ENCODE peak calls at places on chromosomes 1 and 21, in four cellular contexts. P is WTC11, H is HepG2, A is K562. I is an unnamed sample.

GRCh38 chr1:89523597-89524368 is 846 bp upstream of the LRRC8B start:
- DNase-seq in P (peak), H (peak), A (peak), I (no peak)

GRCh38 chr1:158121604-158122254 is 59.0 kb upstream of the CD1D start:
- DNase-seq in P (peak), H (peak), A (peak), I (no peak)

GRCh38 chr1:38551908-38552307 is 307.7 kb downstream of the RRAGC start:
- DNase-seq in P (no peak), H (no peak), A (no peak), I (no peak)

GRCh38 chr1:234573711-234574299 is 36.2 kb downstream of the IRF2BP2 start:
- DNase-seq in P (no peak), H (no peak), A (no peak), I (no peak)

GRCh38 chr1:221435510-221435909 is 306.4 kb downstream of the DUSP10 start:
- DNase-seq in P (no peak), H (peak), A (peak), I (no peak)

GRCh38 chr1:91817506-91817905 is 68.4 kb downstream of the TGFBR3 start:
- DNase-seq in P (no peak), H (no peak), A (no peak), I (no peak)

GRCh38 chr1:89834078-89834704 is 13.4 kb downstream of the LRRC8D start:
- DNase-seq in P (no peak), H (peak), A (no peak), I (no peak)

GRCh38 chr1:109788695-109789521 is 25.2 kb upstream of the EPS8L3 start:
- DNase-seq in P (peak), H (peak), A (peak), I (no peak)

GRCh38 chr1:15304708-15305326 is 57.8 kb downstream of the FHAD1 start:
- DNase-seq in P (peak), H (peak), A (peak), I (no peak)

GRCh38 chr1:240682166-240682565 is 70.2 kb upstream of the GREM2 start:
- DNase-seq in P (no peak), H (no peak), A (no peak), I (no peak)

GRCh38 chr1:178689769-178690168 is 35.3 kb upstream of the RALGPS2 start:
- DNase-seq in P (no peak), H (no peak), A (no peak), I (no peak)

GRCh38 chr1:156704930-156705320 is 458 bp downstream of the CRABP2 start:
- DNase-seq in P (peak), H (no peak), A (no peak), I (no peak)

GRCh38 chr1:54273092-54273836 is 73.3 kb downstream of the MRPL37 start:
- DNase-seq in P (peak), H (no peak), A (peak), I (peak)

GRCh38 chr1:85581802-85582686 is 1.5 kb downstream of the CCN1 start:
- DNase-seq in P (peak), H (peak), A (no peak), I (no peak)

GRCh38 chr1:64268653-64269557 is 65.5 kb downstream of the UBE2U start:
- DNase-seq in P (peak), H (peak), A (peak), I (peak)

GRCh38 chr1:165854101-165854845 is 26.9 kb downstream of the UCK2 start:
- DNase-seq in P (no peak), H (no peak), A (no peak), I (no peak)

GRCh38 chr1:186046437-186047233 is 312.4 kb downstream of the HMCN1 start:
- DNase-seq in P (no peak), H (no peak), A (peak), I (no peak)

GRCh38 chr1:36641776-36642175 is 159.1 kb upstream of the CSF3R start:
- DNase-seq in P (no peak), H (no peak), A (no peak), I (no peak)

GRCh38 chr1:207818971-207819451 is 67.2 kb downstream of the CD46 start:
- DNase-seq in P (no peak), H (no peak), A (no peak), I (no peak)

GRCh38 chr1:78730053-78730452 is 80.4 kb downstream of the IFI44 start:
- DNase-seq in P (no peak), H (no peak), A (no peak), I (no peak)

GRCh38 chr1:30612666-30613065 is 110.7 kb downstream of the MATN1 start:
- DNase-seq in P (no peak), H (no peak), A (no peak), I (no peak)

GRCh38 chr1:207959141-207959825 is 48.4 kb upstream of the CD34 start:
- DNase-seq in P (peak), H (no peak), A (no peak), I (no peak)

GRCh38 chr1:202365092-202365815 is 16.8 kb downstream of the PPP1R12B start:
- DNase-seq in P (no peak), H (no peak), A (no peak), I (no peak)

GRCh38 chr1:31609512-31609911 is 8.0 kb upstream of the HCRTR1 start:
- DNase-seq in P (no peak), H (no peak), A (no peak), I (no peak)

GRCh38 chr1:212981025-212981495 is 30.7 kb downstream of the VASH2 start:
- DNase-seq in P (peak), H (no peak), A (no peak), I (no peak)

GRCh38 chr1:219917851-219918466 is 10.4 kb downstream of the SLC30A10 start:
- DNase-seq in P (no peak), H (peak), A (no peak), I (no peak)

GRCh38 chr1:201946224-201946908 is at the start of gene LMOD1:
- DNase-seq in P (peak), H (peak), A (peak), I (no peak)

GRCh38 chr1:67307251-67308060 is at the start of gene IL12RB2:
- DNase-seq in P (peak), H (no peak), A (no peak), I (no peak)

GRCh38 chr21:28639742-28640141 is 352.9 kb downstream of the LTN1 start:
- DNase-seq in P (no peak), H (no peak), A (no peak), I (no peak)

GRCh38 chr1:2585318-2586092 is 1.1 kb upstream of the PRXL2B start:
- DNase-seq in P (no peak), H (peak), A (peak), I (no peak)

GRCh38 chr21:16185766-16186165 is 456.0 kb downstream of the USP25 start:
- DNase-seq in P (no peak), H (no peak), A (no peak), I (no peak)

GRCh38 chr1:110617589-110617988 is 11.4 kb upstream of the KCNA2 start:
- DNase-seq in P (no peak), H (no peak), A (no peak), I (no peak)

GRCh38 chr1:222068101-222068500 is 326.2 kb upstream of the DUSP10 start:
- DNase-seq in P (no peak), H (no peak), A (no peak), I (no peak)

GRCh38 chr1:23638786-23639241 is 52.8 kb upstream of the RPL11 start:
- DNase-seq in P (no peak), H (no peak), A (no peak), I (no peak)

GRCh38 chr21:19049567-19049966 is 646.0 kb upstream of the TMPRSS15 start:
- DNase-seq in P (no peak), H (no peak), A (no peak), I (no peak)

GRCh38 chr1:40782371-40782956 is 1.1 kb upstream of the KCNQ4 start:
- DNase-seq in P (peak), H (no peak), A (no peak), I (no peak)

GRCh38 chr1:39788758-39789570 is at the start of gene BMP8B:
- DNase-seq in P (peak), H (no peak), A (peak), I (no peak)

GRCh38 chr1:145846191-145846590 is 761 bp downstream of the NUDT17 start:
- DNase-seq in P (peak), H (peak), A (peak), I (no peak)

GRCh38 chr21:44304041-44304738 is 4.3 kb downstream of the PFKL start:
- DNase-seq in P (no peak), H (no peak), A (no peak), I (no peak)

GRCh38 chr21:44305691-44306090 is 5.8 kb downstream of the PFKL start:
- DNase-seq in P (no peak), H (no peak), A (no peak), I (no peak)

GRCh38 chr21:44306926-44307687 is 7.3 kb downstream of the PFKL start:
- DNase-seq in P (no peak), H (no peak), A (no peak), I (no peak)

GRCh38 chr21:44303490-44303981 is 3.7 kb downstream of the PFKL start:
- DNase-seq in P (no peak), H (peak), A (no peak), I (no peak)

GRCh38 chr21:44304846-44305245 is 5.0 kb downstream of the PFKL start:
- DNase-seq in P (peak), H (peak), A (peak), I (no peak)
- TF ChIP-seq ETV6 in P (no peak), H (no peak), A (no peak), I (no peak)

DNA sequence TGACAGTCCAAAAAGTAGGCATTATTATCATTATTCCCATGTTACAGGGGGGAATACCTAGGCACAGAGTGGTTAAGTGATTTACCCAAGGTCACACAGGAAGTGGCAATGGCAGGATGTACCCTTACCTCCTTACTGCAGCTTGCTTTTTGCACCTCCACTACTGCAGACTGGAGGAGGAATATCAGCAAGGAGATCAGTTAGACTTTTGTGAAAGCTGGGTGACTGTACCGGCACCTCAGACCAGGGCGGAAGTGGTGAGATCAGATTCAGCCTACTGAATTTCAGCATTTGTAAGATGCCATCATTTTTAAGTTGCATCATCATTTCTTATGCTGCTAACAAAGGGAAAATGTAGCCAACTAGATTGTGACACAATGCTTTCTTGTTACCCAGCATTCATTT is 4.5 kb downstream of the ADARB1 start:
- DNase-seq in P (no peak), H (no peak), A (no peak), I (no peak)
- TF ChIP-seq ETV6 in P (no peak), H (no peak), A (no peak), I (no peak)

GRCh38 chr1:167476061-167476460 is 42.3 kb downstream of the CD247 start:
- DNase-seq in P (no peak), H (no peak), A (no peak), I (no peak)
- TF ChIP-seq ETV6 in P (no peak), H (no peak), A (no peak), I (no peak)

GRCh38 chr21:40466893-40467483 is 380.0 kb downstream of the DSCAM start:
- DNase-seq in P (no peak), H (no peak), A (no peak), I (no peak)
- TF ChIP-seq ETV6 in P (no peak), H (no peak), A (no peak), I (no peak)

DNA sequence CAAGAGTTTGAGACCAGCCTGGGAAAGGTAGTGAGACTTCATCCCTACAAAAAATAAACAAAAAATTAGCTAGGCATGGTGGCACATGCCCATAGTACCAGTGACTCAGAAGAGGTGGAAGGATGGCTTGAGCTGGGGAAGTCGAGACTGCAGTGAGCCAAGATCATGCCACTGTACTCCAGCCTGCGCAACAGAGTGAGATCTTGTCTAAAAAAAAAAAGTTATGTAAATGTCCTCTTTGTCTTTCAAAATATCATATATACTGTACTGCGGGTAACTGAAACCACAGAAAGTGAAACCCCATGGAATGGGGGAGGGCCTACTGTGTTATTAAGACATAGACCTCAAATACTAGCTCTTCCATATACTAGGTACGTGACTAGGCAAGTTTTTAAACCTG is 20.8 kb downstream of the ACADM start:
- DNase-seq in P (no peak), H (no peak), A (no peak), I (no peak)
- TF ChIP-seq ETV6 in P (no peak), H (no peak), A (no peak), I (no peak)

GRCh38 chr1:94122201-94122970 is 1.4 kb upstream of the ABCA4 start:
- DNase-seq in P (no peak), H (no peak), A (no peak), I (no peak)
- TF ChIP-seq ETV6 in P (no peak), H (no peak), A (no peak), I (no peak)

GRCh38 chr1:53069265-53069662 is 7.3 kb downstream of the PODN start:
- DNase-seq in P (no peak), H (no peak), A (no peak), I (no peak)
- TF ChIP-seq ETV6 in P (no peak), H (no peak), A (no peak), I (no peak)

GRCh38 chr1:21539933-21540332 is 30.7 kb downstream of the ALPL start:
- DNase-seq in P (peak), H (peak), A (peak), I (no peak)

GRCh38 chr1:21534674-21535378 is 25.6 kb downstream of the ALPL start:
- DNase-seq in P (peak), H (peak), A (peak), I (no peak)

GRCh38 chr1:21536223-21536622 is 27.0 kb downstream of the ALPL start:
- DNase-seq in P (no peak), H (no peak), A (no peak), I (no peak)

GRCh38 chr1:21537932-21538630 is 28.9 kb downstream of the ALPL start:
- DNase-seq in P (no peak), H (peak), A (no peak), I (no peak)

GRCh38 chr1:21537511-21537931 is 28.3 kb downstream of the ALPL start:
- DNase-seq in P (no peak), H (peak), A (no peak), I (no peak)
- TF ChIP-seq ETV6 in P (no peak), H (no peak), A (no peak), I (no peak)

GRCh38 chr1:17755120-17755519 is at the start of gene ACTL8:
- DNase-seq in P (peak), H (no peak), A (peak), I (no peak)
- TF ChIP-seq ETV6 in P (no peak), H (no peak), A (no peak), I (no peak)

GRCh38 chr1:217721692-217722091 is 90.5 kb downstream of the SPATA17 start:
- DNase-seq in P (no peak), H (no peak), A (no peak), I (no peak)

GRCh38 chr1:217717959-217718358 is 86.8 kb downstream of the SPATA17 start:
- DNase-seq in P (no peak), H (no peak), A (no peak), I (no peak)

GRCh38 chr1:217713223-217713622 is 82.1 kb downstream of the SPATA17 start:
- DNase-seq in P (no peak), H (no peak), A (no peak), I (no peak)

GRCh38 chr1:217718873-217719272 is 87.7 kb downstream of the SPATA17 start:
- DNase-seq in P (no peak), H (no peak), A (no peak), I (no peak)
- TF ChIP-seq ETV6 in P (no peak), H (no peak), A (no peak), I (no peak)